ENCODE peak calls at places on chromosomes 7 and 10, in four cellular contexts. Y is adrenal gland, N is omental fat pad, Q is AG10803. M is an unnamed sample.

GRCh38 chr10:84613336-84614021 is 285.1 kb downstream of the CCSER2 start:
- DNase-seq in Y (peak; percentile 53), N (no peak), Q (no peak), M (no peak)

GRCh38 chr7:75858430-75858829 is 20.4 kb upstream of the RHBDD2 start:
- DNase-seq in Y (no peak), N (no peak), Q (no peak), M (no peak)

GRCh38 chr7:19307554-19307953 is 162.3 kb upstream of the FERD3L start:
- DNase-seq in Y (no peak), N (no peak), Q (no peak), M (no peak)

GRCh38 chr10:71090801-71091200 is 121.6 kb upstream of the UNC5B start:
- DNase-seq in Y (peak; percentile 28), N (no peak), Q (no peak), M (no peak)

GRCh38 chr10:74586088-74586585 is 240.3 kb upstream of the KAT6B start:
- DNase-seq in Y (no peak), N (no peak), Q (no peak), M (no peak)

GRCh38 chr10:58360412-58361004 is 24.7 kb upstream of the TFAM start:
- DNase-seq in Y (no peak), N (no peak), Q (no peak), M (no peak)

GRCh38 chr7:144404911-144405310 is 1.4 kb upstream of the NOBOX start:
- DNase-seq in Y (no peak), N (no peak), Q (peak; percentile 18), M (no peak)

GRCh38 chr7:5500777-5501350 is 77.2 kb upstream of the TNRC18 start:
- DNase-seq in Y (no peak), N (no peak), Q (no peak), M (no peak)

GRCh38 chr7:137717811-137718271 is 128.9 kb downstream of the DGKI start:
- DNase-seq in Y (peak; percentile 52), N (no peak), Q (peak; percentile 15), M (no peak)

GRCh38 chr7:7913506-7913905 is 55.1 kb upstream of the GLCCI1 start:
- DNase-seq in Y (no peak), N (no peak), Q (peak; percentile 11), M (no peak)

GRCh38 chr7:157375410-157375809 is 38.6 kb downstream of the DNAJB6 start:
- DNase-seq in Y (no peak), N (no peak), Q (no peak), M (no peak)

GRCh38 chr7:16644987-16645592 is 464 bp downstream of the ANKMY2 start:
- DNase-seq in Y (peak; percentile 65), N (peak; percentile 28), Q (peak; percentile 37), M (peak; percentile 25)

GRCh38 chr7:136163333-136163732 is 186.2 kb upstream of the MTPN start:
- DNase-seq in Y (no peak), N (no peak), Q (peak; percentile 1), M (no peak)

GRCh38 chr7:114953724-114954123 is 31.8 kb downstream of the MDFIC start:
- DNase-seq in Y (no peak), N (no peak), Q (no peak), M (no peak)

GRCh38 chr10:117413928-117414618 is 38.8 kb upstream of the PDZD8 start:
- DNase-seq in Y (peak; percentile 63), N (no peak), Q (peak; percentile 41), M (no peak)

GRCh38 chr7:122535086-122535485 is 163.8 kb downstream of the RNF133 start:
- DNase-seq in Y (no peak), N (no peak), Q (no peak), M (no peak)

GRCh38 chr7:101294832-101295121 is 26.8 kb downstream of the IFT22 start:
- DNase-seq in Y (no peak), N (no peak), Q (no peak), M (no peak)

GRCh38 chr7:75072978-75073282 is 672 bp downstream of the RCC1L start:
- DNase-seq in Y (no peak), N (no peak), Q (no peak), M (no peak)

GRCh38 chr7:123637203-123637602 is 18.5 kb upstream of the LMOD2 start:
- DNase-seq in Y (no peak), N (no peak), Q (no peak), M (no peak)

GRCh38 chr10:96395931-96396877 is 37.4 kb upstream of the OPALIN start:
- DNase-seq in Y (peak; percentile 83), N (peak; percentile 44), Q (peak; percentile 75), M (peak; percentile 63)

GRCh38 chr10:75143353-75143752 is 31.9 kb downstream of the SAMD8 start:
- DNase-seq in Y (no peak), N (no peak), Q (peak; percentile 50), M (no peak)

GRCh38 chr7:45391618-45392451 is 182.3 kb upstream of the ADCY1 start:
- DNase-seq in Y (no peak), N (no peak), Q (no peak), M (no peak)

GRCh38 chr7:25028370-25028971 is 48.5 kb upstream of the OSBPL3 start:
- DNase-seq in Y (no peak), N (no peak), Q (peak; percentile 92), M (no peak)

GRCh38 chr10:29099001-29099400 is 189.9 kb upstream of the LYZL1 start:
- DNase-seq in Y (no peak), N (no peak), Q (no peak), M (no peak)

GRCh38 chr7:141563956-141564623 is 12.9 kb downstream of the AGK start:
- DNase-seq in Y (no peak), N (no peak), Q (no peak), M (no peak)

GRCh38 chr10:46541017-46541661 is 15.3 kb downstream of the GPRIN2 start:
- DNase-seq in Y (no peak), N (peak; percentile 22), Q (peak; percentile 13), M (no peak)

GRCh38 chr10:110858297-110858934 is 13.3 kb upstream of the PDCD4 start:
- DNase-seq in Y (no peak), N (no peak), Q (no peak), M (no peak)

GRCh38 chr10:3225589-3225988 is 53.0 kb upstream of the PITRM1 start:
- DNase-seq in Y (no peak), N (no peak), Q (peak; percentile 92), M (no peak)

GRCh38 chr7:1558181-1558811 is 2.3 kb upstream of the TMEM184A start:
- DNase-seq in Y (no peak), N (no peak), Q (no peak), M (no peak)
- TF ChIP-seq CTCF in Y (no peak), N (no peak), Q (peak; percentile 12), M (peak; percentile 35)

GRCh38 chr10:13441476-13441875 is 87.3 kb downstream of the BEND7 start:
- DNase-seq in Y (no peak), N (no peak), Q (no peak), M (no peak)

GRCh38 chr10:13440709-13441061 is 88.1 kb downstream of the BEND7 start:
- DNase-seq in Y (no peak), N (no peak), Q (no peak), M (no peak)

GRCh38 chr10:13439771-13440708 is 88.8 kb downstream of the BEND7 start:
- DNase-seq in Y (peak; percentile 72), N (no peak), Q (peak; percentile 15), M (no peak)

GRCh38 chr10:13437026-13437555 is 89.0 kb upstream of the SEPHS1 start:
- DNase-seq in Y (no peak), N (no peak), Q (no peak), M (no peak)

DNA sequence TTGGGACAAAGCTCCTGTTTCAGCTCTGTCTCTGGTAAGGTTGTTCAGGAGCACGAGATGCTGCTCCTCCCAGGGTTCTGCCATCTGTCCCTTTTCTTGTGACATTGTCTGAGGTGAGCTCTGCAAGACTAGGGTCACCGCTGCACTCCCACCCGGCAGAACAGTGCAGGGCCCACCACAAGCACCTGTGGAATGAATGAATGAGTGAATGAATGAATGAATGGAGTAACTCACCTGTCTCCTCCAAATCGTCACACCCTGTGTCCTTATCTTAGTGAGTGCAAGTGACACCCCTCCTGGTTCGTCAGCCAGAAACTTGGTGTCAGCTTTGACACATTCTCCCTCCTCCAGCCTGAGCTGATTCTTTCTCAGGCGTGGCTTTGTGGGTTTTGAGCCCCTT is 89.5 kb downstream of the BEND7 start:
- DNase-seq in Y (no peak), N (no peak), Q (no peak), M (no peak)
- TF ChIP-seq CTCF in Y (no peak), N (no peak), Q (no peak), M (no peak)

GRCh38 chr7:41058986-41059741 is 643.7 kb downstream of the INHBA start:
- DNase-seq in Y (no peak), N (no peak), Q (no peak), M (no peak)

GRCh38 chr7:41053830-41054229 is 649.1 kb downstream of the INHBA start:
- DNase-seq in Y (no peak), N (no peak), Q (peak; percentile 31), M (no peak)

GRCh38 chr7:41052736-41053135 is 650.2 kb downstream of the INHBA start:
- DNase-seq in Y (no peak), N (no peak), Q (no peak), M (no peak)

GRCh38 chr7:41051525-41051924 is 651.4 kb downstream of the INHBA start:
- DNase-seq in Y (no peak), N (no peak), Q (no peak), M (no peak)

DNA sequence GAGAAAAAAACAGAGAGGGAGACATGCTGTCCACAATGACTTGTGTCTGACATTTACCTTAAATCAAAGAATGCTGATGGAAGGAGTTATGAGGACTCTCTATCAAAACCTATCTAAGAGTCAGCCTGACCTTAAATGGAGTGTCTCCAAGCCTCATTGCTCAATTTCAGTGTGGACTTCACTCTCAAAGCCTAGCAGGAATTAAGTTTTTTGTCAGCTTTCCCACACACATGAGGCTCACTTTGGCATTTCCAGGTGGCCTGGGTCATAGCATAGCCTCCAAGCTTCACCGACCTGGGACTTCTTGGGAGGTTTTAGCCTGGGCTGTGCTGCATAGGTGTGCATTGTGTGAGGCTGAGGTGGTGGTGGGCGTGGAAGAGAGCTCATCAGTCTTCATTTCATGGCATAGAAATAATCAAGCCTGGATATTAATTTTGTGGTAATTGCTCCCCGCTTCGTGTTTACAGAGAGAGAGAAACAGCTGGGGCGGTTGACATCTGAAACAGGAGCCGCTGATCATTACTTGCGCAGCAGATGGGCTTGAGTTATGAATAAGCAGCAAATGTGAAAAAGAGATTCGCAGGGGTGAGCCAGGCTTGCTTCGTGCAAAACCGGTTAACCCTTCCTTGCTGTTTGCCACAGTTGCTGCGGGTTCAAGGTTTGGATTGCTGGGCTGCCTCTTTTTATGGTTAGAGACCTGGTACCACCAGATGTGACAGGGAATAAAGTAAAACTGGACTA is 647.8 kb downstream of the INHBA start:
- DNase-seq in Y (no peak), N (no peak), Q (no peak), M (no peak)
- TF ChIP-seq CTCF in Y (no peak), N (no peak), Q (no peak), M (no peak)

DNA sequence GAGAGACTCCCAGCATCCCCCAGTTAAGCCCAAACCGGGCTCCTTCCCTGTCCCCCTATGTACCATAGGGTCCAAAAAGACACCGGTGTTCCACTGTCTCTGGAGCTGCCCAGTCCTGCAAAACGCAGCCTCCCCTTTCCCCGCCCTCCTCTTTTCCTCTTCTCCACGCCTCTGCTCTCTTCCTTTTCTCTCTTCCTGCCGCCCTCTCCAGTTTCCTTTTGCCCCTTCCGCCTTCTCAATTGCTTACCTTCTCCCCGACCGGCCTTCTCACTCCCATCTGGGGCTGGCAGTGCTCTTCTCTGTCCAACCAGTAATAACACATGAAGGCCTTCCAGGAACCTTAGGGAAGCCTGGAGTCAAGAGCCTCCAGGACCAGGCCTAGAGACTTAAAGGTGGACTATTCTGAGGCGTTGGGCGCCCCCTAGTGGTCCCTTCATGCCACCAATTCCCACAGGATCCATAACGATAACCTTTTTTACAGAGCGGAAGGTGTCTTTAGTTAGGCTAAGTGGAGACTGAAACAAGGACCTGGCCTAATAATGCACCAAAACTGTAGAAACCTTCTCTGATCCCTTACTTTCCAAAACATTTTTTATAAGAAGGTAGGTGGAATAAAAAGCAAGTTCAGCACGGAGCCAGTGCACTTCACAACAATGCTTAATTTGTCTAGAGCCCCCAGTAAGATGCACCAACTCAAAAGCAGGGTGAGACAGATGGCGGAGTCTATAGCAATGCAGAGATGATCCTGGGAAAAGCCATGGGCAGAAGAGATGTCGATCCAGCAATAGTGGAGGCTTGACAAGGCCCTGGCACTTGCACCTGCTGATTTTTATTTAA is 27.2 kb upstream of the MSRB2 start:
- DNase-seq in Y (peak; percentile 88), N (peak; percentile 89), Q (peak; percentile 73), M (peak; percentile 68)
- TF ChIP-seq CTCF in Y (peak; percentile 47), N (no peak), Q (peak; percentile 82), M (peak; percentile 54)